ENCODE peak calls at places on chromosomes 4 and X, in five cellular contexts. X is uterus; S is heart left ventricle; U is mammary epithelial cell; Y is naive thymus-derived CD4-positive, alpha-beta T cell. D is an unnamed sample.

GRCh38 chr4:87838207-87838606 is 5.4 kb downstream of the MEPE start:
- DNase-seq in X (no peak), S (no peak), U (no peak), Y (no peak), D (no peak)

GRCh38 chr4:29908276-29908675 is 811.9 kb upstream of the PCDH7 start:
- DNase-seq in X (no peak), S (no peak), U (no peak), Y (no peak), D (no peak)

GRCh38 chr4:16270654-16271328 is 44.5 kb upstream of the TAPT1 start:
- DNase-seq in X (no peak), S (no peak), U (no peak), Y (no peak), D (no peak)

GRCh38 chrX:149570668-149571067 is 16.6 kb downstream of the MAGEA9B start:
- DNase-seq in X (no peak), S (no peak), U (peak; percentile 85), Y (no peak), D (no peak)

GRCh38 chr4:80071643-80072606 is 1.1 kb downstream of the ANTXR2 start:
- DNase-seq in X (peak; percentile 56), S (peak; percentile 52), U (peak; percentile 27), Y (peak; percentile 55), D (no peak)

GRCh38 chrX:12322031-12322430 is 183.8 kb downstream of the FRMPD4 start:
- DNase-seq in X (no peak), S (no peak), U (no peak), Y (no peak), D (no peak)

GRCh38 chrX:2871817-2872216 is 43.1 kb downstream of the GYG2 start:
- DNase-seq in X (no peak), S (no peak), U (no peak), Y (no peak), D (no peak)

GRCh38 chr4:138798404-138798803 is 217.2 kb upstream of the NOCT start:
- DNase-seq in X (no peak), S (no peak), U (no peak), Y (no peak), D (no peak)

GRCh38 chrX:143853488-143853887 is 30.4 kb upstream of the UBE2NL start:
- DNase-seq in X (no peak), S (no peak), U (no peak), Y (no peak), D (no peak)

GRCh38 chr4:64516176-64516575 is 106.9 kb upstream of the TECRL start:
- DNase-seq in X (no peak), S (no peak), U (no peak), Y (no peak), D (no peak)

GRCh38 chrX:123959281-123960063 is 2.0 kb upstream of the STAG2 start:
- DNase-seq in X (peak; percentile 58), S (peak; percentile 40), U (peak; percentile 28), Y (no peak), D (peak; percentile 62)

GRCh38 chrX:91435465-91435864 is 826 bp downstream of the PABPC5 start:
- DNase-seq in X (no peak), S (no peak), U (no peak), Y (no peak), D (no peak)

GRCh38 chr4:33722254-33722653 is 2522.1 kb downstream of the ARAP2 start:
- DNase-seq in X (no peak), S (no peak), U (no peak), Y (no peak), D (no peak)

GRCh38 chrX:84187501-84188319 is at the start of gene RPS6KA6:
- DNase-seq in X (peak; percentile 33), S (peak; percentile 29), U (peak; percentile 25), Y (no peak), D (peak; percentile 44)

GRCh38 chrX:24023972-24024664 is 2.9 kb downstream of the KLHL15 start:
- DNase-seq in X (no peak), S (no peak), U (peak; percentile 8), Y (peak; percentile 16), D (no peak)

GRCh38 chrX:51395474-51395806 is 62.8 kb downstream of the NUDT10 start:
- DNase-seq in X (no peak), S (no peak), U (no peak), Y (no peak), D (no peak)
- H3K4me3 ChIP-seq in X (peak overlapping the region; percentile 30), S (no peak overlapping the region), U (no peak overlapping the region), Y (peak overlapping the region; percentile 74), D (peak overlapping the region; percentile 15)

GRCh38 chr4:108107729-108108382 is 60.9 kb downstream of the LEF1 start:
- DNase-seq in X (no peak), S (no peak), U (no peak), Y (peak; percentile 72), D (no peak)
- H3K27ac ChIP-seq in X (no peak overlapping the region), S (no peak overlapping the region), U (no peak overlapping the region), Y (peak overlapping the region; percentile 80), D (no peak overlapping the region)

GRCh38 chr4:186104895-186105720 is 604 bp downstream of the FAM149A start:
- DNase-seq in X (peak; percentile 34), S (no peak), U (no peak), Y (no peak), D (no peak)
- H3K4me3 ChIP-seq in X (peak overlapping the region; percentile 10), S (peak overlapping the region; percentile 33), U (peak overlapping the region; percentile 36), Y (peak overlapping the region; percentile 4), D (peak overlapping the region; percentile 56)

DNA sequence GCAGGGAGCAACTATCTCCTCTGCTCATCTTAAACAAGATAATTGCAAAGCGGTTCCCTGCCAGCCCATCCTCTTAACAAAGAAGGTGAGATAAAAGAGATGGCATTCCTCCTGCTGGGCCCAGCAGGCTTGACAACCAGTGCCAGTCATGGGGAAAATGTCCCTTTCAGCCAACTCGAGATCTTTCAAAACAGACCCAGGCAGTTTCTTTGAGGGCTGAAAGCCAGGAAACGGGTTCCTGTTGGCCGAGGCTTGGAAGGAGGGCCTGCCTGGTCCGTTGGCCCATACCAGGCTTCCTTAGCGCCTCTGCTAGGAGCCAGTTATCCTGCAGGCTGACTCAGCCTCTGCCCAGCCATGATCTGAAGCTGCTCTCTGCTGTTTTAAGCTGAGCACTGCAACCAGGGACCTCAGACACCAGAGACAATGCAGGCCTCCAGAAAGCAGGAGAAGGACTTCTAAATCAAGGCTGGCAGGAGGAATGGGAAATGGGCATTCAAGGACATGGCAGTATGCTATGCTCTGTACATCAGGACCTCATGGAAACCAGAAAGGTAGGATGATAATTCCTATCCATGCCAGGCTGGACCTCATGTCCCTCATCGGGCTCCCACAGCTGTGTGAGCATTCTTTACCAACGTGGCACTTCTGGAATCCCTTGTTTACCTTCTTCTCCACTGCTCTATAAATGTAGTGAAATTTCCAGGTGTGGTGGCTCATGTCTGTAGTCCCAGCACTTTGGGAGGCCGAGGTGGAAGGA is 42.4 kb upstream of the SLC2A9 start:
- DNase-seq in X (peak; percentile 50), S (peak; percentile 78), U (peak; percentile 70), Y (no peak), D (peak; percentile 72)
- H3K27ac ChIP-seq in X (peak overlapping the region; percentile 20), S (peak overlapping the region; percentile 31), U (no peak overlapping the region), Y (no peak overlapping the region), D (peak overlapping the region; percentile 64)

GRCh38 chrX:19864736-19865135 is 22.7 kb downstream of the SH3KBP1 start:
- DNase-seq in X (no peak), S (no peak), U (no peak), Y (no peak), D (no peak)
- H3K4me3 ChIP-seq in X (no peak overlapping the region), S (no peak overlapping the region), U (no peak overlapping the region), Y (no peak overlapping the region), D (no peak overlapping the region)

GRCh38 chrX:139720136-139720535 is 12.2 kb upstream of the MCF2 start:
- DNase-seq in X (no peak), S (no peak), U (peak; percentile 1), Y (no peak), D (no peak)
- H3K27ac ChIP-seq in X (no peak overlapping the region), S (no peak overlapping the region), U (no peak overlapping the region), Y (no peak overlapping the region), D (no peak overlapping the region)

GRCh38 chr4:119230288-119230687 is 17.8 kb downstream of the USP53 start:
- DNase-seq in X (no peak), S (no peak), U (no peak), Y (no peak), D (no peak)

GRCh38 chr4:119237201-119237600 is 24.7 kb downstream of the USP53 start:
- DNase-seq in X (no peak), S (no peak), U (no peak), Y (no peak), D (no peak)

GRCh38 chr4:119232286-119232685 is 19.8 kb downstream of the USP53 start:
- DNase-seq in X (no peak), S (no peak), U (no peak), Y (no peak), D (no peak)

GRCh38 chr4:119231517-119231916 is 19.0 kb downstream of the USP53 start:
- DNase-seq in X (no peak), S (no peak), U (no peak), Y (no peak), D (no peak)

DNA sequence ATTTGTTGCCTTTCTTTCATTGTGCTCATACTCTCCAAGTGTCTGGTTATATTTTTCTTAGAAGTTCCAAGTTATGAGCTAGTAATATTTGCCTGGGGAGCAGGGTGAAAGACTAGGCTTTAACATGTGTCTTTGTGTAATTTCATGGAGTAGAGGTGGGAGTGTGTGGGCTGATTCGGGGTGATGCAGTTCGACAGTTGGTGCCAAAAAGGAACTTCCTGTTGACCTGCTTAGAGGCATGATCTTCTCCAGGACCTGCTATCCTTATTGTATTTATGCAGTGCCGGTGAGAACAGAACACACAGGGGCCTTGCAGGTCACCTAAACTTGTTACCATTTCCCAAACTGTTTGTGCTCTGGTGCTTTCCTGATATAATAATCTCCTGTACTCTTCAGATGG is 21.2 kb downstream of the USP53 start:
- DNase-seq in X (no peak), S (no peak), U (no peak), Y (no peak), D (no peak)
- H3K4me3 ChIP-seq in X (no peak overlapping the region), S (no peak overlapping the region), U (no peak overlapping the region), Y (no peak overlapping the region), D (no peak overlapping the region)

D was measured in dorsolateral prefrontal cortex.